ENCODE peak calls at places on chromosomes 2 and 18, in nine cellular contexts. G is Peyer's patch, U is body of pancreas, Z is thyroid gland, J is ovary, K is HCT116, Y is K562, X is tibial nerve, O is GM12878. W is an unnamed sample.

GRCh38 chr2:219278655-219279150 is 463 bp upstream of the DNAJB2 start:
- DNase-seq in K (no peak), X (no peak), O (no peak), G (no peak), Y (no peak), U (no peak), J (no peak), Z (no peak), W (no peak)

GRCh38 chr18:35730738-35731370 is 149.3 kb downstream of the GALNT1 start:
- DNase-seq in O (no peak), Y (no peak), K (no peak), X (no peak), Z (no peak), U (no peak), J (peak; percentile 49), G (no peak), W (peak; percentile 92)

GRCh38 chr2:26615336-26616031 is 25.7 kb downstream of the CIB4 start:
- DNase-seq in G (no peak), X (no peak), Z (peak; percentile 41), J (peak; percentile 12), U (no peak), O (no peak), Y (peak; percentile 27), K (peak; percentile 29), W (no peak)

GRCh38 chr2:102764083-102764482 is 2.3 kb downstream of the TMEM182 start:
- DNase-seq in G (no peak), U (no peak), Y (no peak), J (no peak), X (no peak), Z (no peak), K (no peak), O (no peak), W (no peak)

GRCh38 chr2:24822049-24822706 is 29.0 kb downstream of the CENPO start:
- DNase-seq in Y (no peak), G (no peak), Z (no peak), O (no peak), X (no peak), K (no peak), J (no peak), U (no peak), W (no peak)

GRCh38 chr2:118609138-118609537 is 238.3 kb downstream of the EN1 start:
- DNase-seq in G (no peak), Z (no peak), Y (no peak), X (no peak), K (no peak), J (no peak), O (no peak), U (no peak), W (no peak)

GRCh38 chr18:37270046-37270665 is 295.4 kb downstream of the CELF4 start:
- DNase-seq in U (peak; percentile 60), X (peak; percentile 18), O (no peak), J (peak; percentile 43), G (no peak), Z (peak; percentile 67), K (no peak), Y (peak; percentile 67), W (peak; percentile 82)

GRCh38 chr2:20157606-20157970 is 67.3 kb downstream of the SDC1 start:
- DNase-seq in X (no peak), K (no peak), J (no peak), Z (no peak), U (no peak), O (no peak), Y (no peak), G (no peak), W (no peak)

GRCh38 chr2:186737737-186738508 is 44.1 kb downstream of the FAM171B start:
- DNase-seq in G (no peak), J (no peak), Z (no peak), Y (no peak), X (no peak), K (no peak), U (no peak), O (no peak), W (no peak)

GRCh38 chr2:66531156-66531555 is 96.2 kb downstream of the MEIS1 start:
- DNase-seq in U (no peak), O (no peak), Y (no peak), X (no peak), K (no peak), Z (no peak), G (no peak), J (no peak), W (no peak)
- H3K27ac ChIP-seq in U (no peak overlapping the region), O (no peak overlapping the region), Y (no peak overlapping the region), X (no peak overlapping the region), K (no peak overlapping the region), Z (no peak overlapping the region), G (no peak overlapping the region), J (no peak overlapping the region), W (no peak overlapping the region)

DNA sequence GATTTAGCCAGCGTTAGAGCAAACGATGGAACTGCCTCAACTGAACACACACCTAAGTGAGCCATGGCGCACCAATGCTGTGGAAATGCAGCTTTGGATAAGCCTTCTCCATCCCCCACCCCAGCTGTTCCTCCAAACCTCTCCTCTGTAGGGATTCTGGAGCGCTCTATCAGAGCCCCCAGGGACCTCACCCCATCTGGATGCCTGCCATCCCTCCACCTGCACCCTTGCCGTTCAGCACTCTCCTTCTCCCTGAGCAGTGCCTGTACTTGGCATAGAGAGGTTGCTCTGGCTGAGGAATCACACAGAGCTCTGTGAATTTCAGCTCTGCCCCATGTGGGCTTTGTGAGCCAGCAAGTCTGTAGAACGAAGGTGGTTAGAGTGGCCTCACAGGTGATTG is 42.8 kb upstream of the INHBB start:
- DNase-seq in K (no peak), X (no peak), O (no peak), G (no peak), J (no peak), Z (no peak), Y (no peak), U (no peak), W (no peak)
- H3K4me3 ChIP-seq in K (no peak overlapping the region), X (no peak overlapping the region), O (no peak overlapping the region), G (no peak overlapping the region), J (no peak overlapping the region), Z (no peak overlapping the region), Y (no peak overlapping the region), U (no peak overlapping the region), W (no peak overlapping the region)

DNA sequence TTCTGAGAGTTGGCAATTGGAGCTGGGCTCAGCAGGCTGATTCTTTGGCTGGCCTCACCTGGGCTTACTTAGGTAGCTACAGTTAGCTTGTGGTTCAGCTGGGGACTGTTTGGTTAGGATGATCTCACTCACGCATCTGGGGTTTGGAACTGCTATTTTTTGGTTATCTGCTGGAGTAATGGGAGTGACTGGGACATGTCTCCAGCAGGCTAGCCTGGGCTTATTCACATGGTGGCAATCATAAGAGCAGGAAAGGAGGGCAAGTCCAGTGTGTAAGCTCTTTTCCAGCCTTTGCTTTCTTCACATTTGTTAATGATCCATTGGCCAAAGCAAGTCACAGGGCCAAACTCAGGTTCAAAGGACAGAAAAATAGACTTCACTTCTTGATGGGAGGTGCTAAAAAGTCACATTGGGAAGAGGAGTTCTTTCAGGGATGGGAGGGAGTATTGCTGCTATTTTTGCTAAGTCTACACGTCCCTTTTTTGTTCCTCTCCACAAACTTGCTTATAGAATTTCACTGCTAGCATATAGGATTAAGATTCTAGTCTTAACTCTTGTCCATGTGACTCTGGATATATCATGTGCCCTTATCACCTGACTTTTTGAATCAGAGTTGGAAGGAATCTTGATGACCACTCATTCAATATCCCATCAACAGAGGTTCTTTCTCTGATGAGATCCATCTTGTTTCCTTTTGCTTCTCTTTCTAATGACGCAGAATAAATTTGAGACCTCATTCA is 174.0 kb downstream of the ZFP36L2 start:
- DNase-seq in Y (peak; percentile 27), K (no peak), G (no peak), U (no peak), O (no peak), Z (no peak), X (no peak), J (no peak), W (no peak)
- TF ChIP-seq POLR2A in Y (no peak), K (no peak), G (no peak), U (no peak), O (no peak), Z (no peak), X (no peak), J (no peak), W (no peak)

DNA sequence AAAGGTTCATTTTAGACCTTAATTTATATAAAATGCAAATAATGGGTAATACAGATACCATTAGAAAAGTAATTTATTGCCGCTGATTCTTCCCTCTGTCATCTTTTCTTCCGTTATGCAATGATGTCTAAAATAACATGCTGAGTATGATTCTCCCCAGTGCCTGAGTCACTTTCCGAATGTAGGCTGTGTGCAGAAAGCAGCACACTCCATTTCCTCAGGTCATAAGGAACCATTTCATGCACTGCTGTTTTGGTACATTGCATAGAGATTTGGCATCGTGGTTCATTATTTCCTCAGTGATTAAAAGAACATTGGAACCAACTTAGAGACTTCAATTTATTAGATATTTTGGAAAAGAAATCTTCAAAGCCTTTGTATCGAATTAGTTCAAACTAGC is 173.5 kb downstream of the CDH2 start:
- DNase-seq in J (no peak), X (no peak), U (no peak), Z (no peak), K (no peak), G (no peak), Y (no peak), O (no peak), W (no peak)
- H3K27ac ChIP-seq in J (no peak overlapping the region), X (no peak overlapping the region), U (no peak overlapping the region), Z (no peak overlapping the region), K (no peak overlapping the region), G (no peak overlapping the region), Y (no peak overlapping the region), O (no peak overlapping the region), W (no peak overlapping the region)

GRCh38 chr2:119680457-119681195 is 1.6 kb downstream of the TMEM177 start:
- DNase-seq in G (no peak), U (no peak), K (no peak), X (no peak), Y (no peak), Z (no peak), J (no peak), O (no peak), W (no peak)
- H3K4me3 ChIP-seq in G (no peak overlapping the region), U (no peak overlapping the region), K (peak overlapping the region; percentile 81), X (no peak overlapping the region), Y (no peak overlapping the region), Z (no peak overlapping the region), J (no peak overlapping the region), O (peak overlapping the region; percentile 85), W (no peak overlapping the region)

GRCh38 chr2:211673054-211673628 is 865.5 kb downstream of the ERBB4 start:
- DNase-seq in G (no peak), K (no peak), Z (no peak), X (no peak), Y (no peak), O (no peak), J (no peak), U (no peak), W (no peak)
- TF ChIP-seq POLR2A in G (no peak), K (no peak), Z (no peak), X (no peak), Y (no peak), O (no peak), J (no peak), U (no peak), W (no peak)

W was measured in testis.